ENCODE peak calls at places on chromosomes 2 and 18, in seven cellular contexts. T, U, S, J, H, N and V are unnamed samples.

GRCh38 chr18:4455113-4455811 is at the start of gene DLGAP1:
- DNase-seq in S (peak; percentile 10), N (no peak), U (peak; percentile 80), H (peak; percentile 11), J (no peak), T (no peak), V (peak; percentile 39)

GRCh38 chr2:46943881-46944798 is 28.5 kb upstream of the MCFD2 start:
- DNase-seq in H (no peak), S (no peak), U (no peak), N (no peak), T (no peak), J (peak; percentile 60), V (no peak)

GRCh38 chr2:179335732-179336131 is 71.1 kb upstream of the SESTD1 start:
- DNase-seq in U (no peak), N (no peak), J (no peak), T (no peak), S (no peak), H (peak; percentile 37), V (no peak)

GRCh38 chr2:217687771-217688170 is 315.0 kb downstream of the TNS1 start:
- DNase-seq in H (no peak), U (no peak), T (no peak), J (no peak), S (no peak), N (no peak), V (no peak)

GRCh38 chr2:110114801-110115200 is 821 bp downstream of the MALL start:
- DNase-seq in J (no peak), T (no peak), H (no peak), U (no peak), S (peak; percentile 27), N (no peak), V (no peak)

GRCh38 chr2:151260492-151261239 is 997 bp downstream of the RBM43 start:
- DNase-seq in U (no peak), J (peak; percentile 4), H (no peak), T (peak; percentile 43), S (no peak), N (no peak), V (no peak)

GRCh38 chr2:181658444-181658843 is 1.5 kb upstream of the CERKL start:
- DNase-seq in J (no peak), H (no peak), U (no peak), N (no peak), S (no peak), T (no peak), V (peak; percentile 32)

GRCh38 chr2:74454654-74455511 is at the start of gene INO80B:
- DNase-seq in U (peak; percentile 95), S (peak; percentile 96), N (peak; percentile 98), T (peak; percentile 99), J (peak; percentile 94), H (peak; percentile 96), V (peak; percentile 99)

GRCh38 chr2:202494300-202494699 is 118.2 kb downstream of the BMPR2 start:
- DNase-seq in U (no peak), T (peak; percentile 96), N (peak; percentile 98), H (peak; percentile 84), S (no peak), J (no peak), V (peak; percentile 64)

GRCh38 chr2:191979221-191979730 is 132.4 kb upstream of the CAVIN2 start:
- DNase-seq in J (no peak), H (no peak), U (no peak), N (no peak), T (no peak), S (no peak), V (no peak)

GRCh38 chr2:191977754-191978153 is 130.9 kb upstream of the CAVIN2 start:
- DNase-seq in T (no peak), N (no peak), U (no peak), J (no peak), H (no peak), S (no peak), V (no peak)

GRCh38 chr2:191970867-191971266 is 124.0 kb upstream of the CAVIN2 start:
- DNase-seq in N (no peak), U (no peak), S (no peak), J (no peak), H (no peak), T (no peak), V (no peak)

GRCh38 chr2:191976436-191976835 is 129.5 kb upstream of the CAVIN2 start:
- DNase-seq in S (no peak), T (peak; percentile 75), N (peak; percentile 41), J (no peak), U (no peak), H (peak; percentile 67), V (no peak)

GRCh38 chr2:191974676-191975075 is 127.8 kb upstream of the CAVIN2 start:
- DNase-seq in S (no peak), U (no peak), T (no peak), H (no peak), N (no peak), J (no peak), V (no peak)
- H3K4me1 ChIP-seq in S (no peaks in the 10 kb centered on the region), U (no peaks in the 10 kb centered on the region), T (peaks cover 2% of the 10 kb centered on the region), H (peaks cover 11% of the 10 kb centered on the region), N (peaks cover 4% of the 10 kb centered on the region), J (no peaks in the 10 kb centered on the region), V (no peaks in the 10 kb centered on the region)

DNA sequence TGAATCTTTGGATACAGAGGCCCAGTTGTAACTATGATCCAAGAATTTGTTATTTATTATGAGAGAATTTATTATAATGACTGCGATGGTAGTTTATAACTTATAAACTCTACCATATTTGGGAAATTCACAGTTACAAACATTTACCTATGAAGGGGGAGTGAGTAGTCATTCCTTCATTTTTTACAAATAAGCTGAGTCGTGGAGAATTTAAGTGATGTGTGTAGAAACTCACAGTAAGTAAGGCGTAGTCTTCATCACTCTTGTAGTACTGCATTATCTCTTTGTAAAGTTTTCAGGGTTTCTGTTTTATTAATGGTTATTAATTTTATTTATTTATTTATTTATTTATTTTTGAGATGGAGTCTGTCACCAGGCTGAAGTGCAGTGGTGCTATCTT is 13.5 kb downstream of the CREB1 start:
- DNase-seq in S (no peak), H (no peak), U (no peak), N (no peak), J (no peak), T (no peak), V (no peak)
- H3K36me3 ChIP-seq in S (no peaks in the 10 kb centered on the region), H (peaks cover 22% of the 10 kb centered on the region), U (peaks cover 5% of the 10 kb centered on the region), N (no peaks in the 10 kb centered on the region), J (peaks cover 3% of the 10 kb centered on the region), T (no peaks in the 10 kb centered on the region), V (peaks cover 19% of the 10 kb centered on the region)

GRCh38 chr2:129737660-129738527 is 241.6 kb upstream of the RAB6C start:
- DNase-seq in J (no peak), S (no peak), T (no peak), H (no peak), N (no peak), U (no peak), V (no peak)
- H3K9me3 ChIP-seq in J (no peaks in the 10 kb centered on the region), S (no peaks in the 10 kb centered on the region), T (peaks cover 46% of the 10 kb centered on the region), H (no peaks in the 10 kb centered on the region), N (no peaks in the 10 kb centered on the region), U (no peaks in the 10 kb centered on the region), V (no peaks in the 10 kb centered on the region)

GRCh38 chr2:5706717-5707455 is 14.7 kb downstream of the SOX11 start:
- DNase-seq in J (no peak), H (no peak), U (no peak), T (no peak), S (no peak), N (no peak), V (no peak)
- H3K4me1 ChIP-seq in J (no peaks in the 10 kb centered on the region), H (no peaks in the 10 kb centered on the region), U (no peaks in the 10 kb centered on the region), T (peaks cover 1% of the 10 kb centered on the region), S (no peaks in the 10 kb centered on the region), N (peaks cover 5% of the 10 kb centered on the region), V (no peaks in the 10 kb centered on the region)

DNA sequence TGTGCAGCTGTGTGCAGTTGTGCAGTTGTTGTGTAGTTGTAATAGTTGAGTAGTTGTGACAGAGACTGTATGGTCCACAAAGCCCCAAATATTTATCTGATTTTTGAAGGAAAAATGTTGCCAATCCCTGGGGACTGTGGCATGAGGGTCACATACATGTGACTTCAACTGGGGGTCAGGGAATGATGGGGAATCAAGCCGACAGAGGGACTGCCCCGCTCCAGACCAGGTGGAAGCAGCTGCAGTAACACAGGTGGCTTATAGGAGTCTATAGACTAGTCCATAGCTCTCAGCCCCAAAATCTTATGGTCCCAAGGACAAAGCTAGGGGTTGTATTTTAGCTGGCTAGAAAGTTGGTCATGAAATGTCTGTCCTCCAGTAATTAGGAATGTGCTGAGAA is 29.8 kb downstream of the FHL2 start:
- DNase-seq in U (no peak), H (no peak), S (no peak), T (no peak), N (no peak), J (no peak), V (no peak)
- H3K36me3 ChIP-seq in U (no peaks in the 10 kb centered on the region), H (peaks cover 97% of the 10 kb centered on the region), S (peaks cover 84% of the 10 kb centered on the region), T (peaks cover 83% of the 10 kb centered on the region), N (peaks cover 94% of the 10 kb centered on the region), J (no peaks in the 10 kb centered on the region), V (peaks cover 6% of the 10 kb centered on the region)

GRCh38 chr2:148253716-148254115 is 232.8 kb downstream of the MBD5 start:
- DNase-seq in N (no peak), T (peak; percentile 48), U (no peak), H (no peak), J (no peak), S (no peak), V (peak; percentile 15)
- H3K9me3 ChIP-seq in N (peaks cover 13% of the 10 kb centered on the region), T (no peaks in the 10 kb centered on the region), U (no peaks in the 10 kb centered on the region), H (peaks cover 9% of the 10 kb centered on the region), J (peaks cover 13% of the 10 kb centered on the region), S (no peaks in the 10 kb centered on the region), V (peaks cover 4% of the 10 kb centered on the region)

GRCh38 chr2:159892990-159893389 is 95.0 kb upstream of the CD302 start:
- DNase-seq in H (no peak), J (no peak), S (no peak), T (no peak), U (no peak), N (no peak), V (no peak)
- H3K4me1 ChIP-seq in H (no peaks in the 10 kb centered on the region), J (peaks cover 30% of the 10 kb centered on the region), S (no peaks in the 10 kb centered on the region), T (no peaks in the 10 kb centered on the region), U (peaks cover 31% of the 10 kb centered on the region), N (peaks cover 3% of the 10 kb centered on the region), V (peaks cover 5% of the 10 kb centered on the region)

DNA sequence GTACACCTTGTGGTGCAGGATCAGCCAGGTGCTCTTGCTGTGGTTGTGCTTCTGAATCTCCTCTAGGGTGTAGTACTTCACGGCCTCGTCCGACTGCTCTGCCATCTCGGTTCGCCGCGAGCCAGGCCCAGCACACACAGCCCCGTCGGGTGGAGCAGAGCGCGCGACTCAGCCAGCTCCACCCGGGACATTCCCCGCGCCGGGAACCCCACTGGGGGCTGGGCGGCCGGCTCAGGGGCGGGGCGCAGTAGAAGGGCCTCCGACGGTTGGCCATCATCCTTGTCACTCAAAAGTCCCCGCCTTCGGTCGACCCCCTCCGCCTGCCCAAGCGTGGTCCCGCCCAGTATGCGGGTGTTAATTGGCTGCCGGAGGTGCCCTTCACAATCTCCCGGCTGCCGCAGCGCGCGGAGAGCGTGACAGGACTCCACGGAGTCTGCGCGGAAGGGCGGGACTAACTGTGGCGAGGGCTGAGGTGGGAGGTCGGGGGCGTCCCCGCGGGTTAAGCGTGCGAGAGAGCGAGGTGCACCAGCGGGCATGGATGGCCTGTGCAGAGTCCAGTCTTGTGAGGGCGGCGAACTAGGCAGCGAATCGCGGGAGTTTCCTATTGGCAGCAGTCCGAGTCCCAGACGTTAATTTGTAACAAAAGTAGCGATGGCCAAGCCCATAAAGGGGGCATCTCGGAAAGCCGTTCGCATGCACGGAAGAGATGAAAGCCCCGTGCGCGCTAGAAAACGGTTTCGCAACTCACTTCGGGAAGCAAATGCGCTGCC is at the start of gene CYB5A:
- DNase-seq in N (peak; percentile 95), T (peak; percentile 93), U (peak; percentile 99), H (peak; percentile 97), S (peak; percentile 98), J (peak; percentile 98), V (peak; percentile 92)
- H3K36me3 ChIP-seq in N (no peaks in the 10 kb centered on the region), T (no peaks in the 10 kb centered on the region), U (no peaks in the 10 kb centered on the region), H (peaks cover 3% of the 10 kb centered on the region), S (no peaks in the 10 kb centered on the region), J (no peaks in the 10 kb centered on the region), V (no peaks in the 10 kb centered on the region)

GRCh38 chr2:187499941-187500532 is 52.0 kb upstream of the CALCRL start:
- DNase-seq in U (no peak), T (peak; percentile 66), N (peak; percentile 72), S (peak; percentile 40), J (no peak), H (peak; percentile 46), V (peak; percentile 77)
- H3K9me3 ChIP-seq in U (no peaks in the 10 kb centered on the region), T (no peaks in the 10 kb centered on the region), N (no peaks in the 10 kb centered on the region), S (no peaks in the 10 kb centered on the region), J (no peaks in the 10 kb centered on the region), H (no peaks in the 10 kb centered on the region), V (no peaks in the 10 kb centered on the region)